ENCODE peak calls at places on chromosomes 3 and 15, in seven cellular contexts. L is kidney, F is brain microvascular endothelial cell, T is A549, O is HFFc6, P is psoas muscle, S is endothelial cell. Z is an unnamed sample.

GRCh38 chr15:84654689-84655453 is 788 bp upstream of the WDR73 start:
- DNase-seq in S (peak; percentile 71), O (peak; percentile 69), L (peak; percentile 89), P (peak; percentile 89), F (peak; percentile 73), T (peak; percentile 88), Z (peak; percentile 89)

GRCh38 chr3:66035763-66036477 is 2.8 kb downstream of the MAGI1 start:
- DNase-seq in T (no peak), S (no peak), L (no peak), P (no peak), O (no peak), F (no peak), Z (no peak)

GRCh38 chr3:81758275-81758674 is 3.2 kb downstream of the GBE1 start:
- DNase-seq in O (peak; percentile 61), F (peak; percentile 51), S (no peak), P (no peak), T (no peak), L (no peak), Z (no peak)

GRCh38 chr3:98875535-98875934 is 26.0 kb downstream of the DCBLD2 start:
- DNase-seq in L (no peak), S (no peak), F (no peak), O (no peak), P (no peak), T (no peak), Z (no peak)

GRCh38 chr3:156518726-156519125 is 36.2 kb downstream of the SSR3 start:
- DNase-seq in O (no peak), P (no peak), L (no peak), F (no peak), T (no peak), S (no peak), Z (no peak)

GRCh38 chr3:54374214-54374855 is 252.0 kb downstream of the CACNA2D3 start:
- DNase-seq in F (no peak), S (peak; percentile 39), O (no peak), L (no peak), T (peak; percentile 10), P (no peak), Z (peak; percentile 27)

GRCh38 chr15:47473857-47474256 is 243.4 kb upstream of the SEMA6D start:
- DNase-seq in T (no peak), P (peak; percentile 68), L (peak; percentile 33), F (no peak), S (no peak), O (no peak), Z (no peak)

GRCh38 chr3:52087728-52088127 is 31.4 kb upstream of the DUSP7 start:
- DNase-seq in T (no peak), O (no peak), F (no peak), S (no peak), P (peak; percentile 38), L (peak; percentile 46), Z (no peak)

GRCh38 chr15:98649621-98649995 is 1.3 kb downstream of the IGF1R start:
- DNase-seq in P (peak; percentile 83), O (no peak), F (no peak), T (no peak), S (peak; percentile 38), L (peak; percentile 81), Z (peak; percentile 61)

GRCh38 chr3:39207361-39208192 is 15.2 kb upstream of the XIRP1 start:
- DNase-seq in P (no peak), S (no peak), L (no peak), O (no peak), F (no peak), T (no peak), Z (no peak)

GRCh38 chr3:169668957-169669681 is 5.6 kb upstream of the MECOM start:
- DNase-seq in O (peak; percentile 14), F (peak; percentile 38), S (peak; percentile 88), L (peak; percentile 93), T (peak; percentile 59), P (peak; percentile 82), Z (peak; percentile 66)

GRCh38 chr3:186807231-186807630 is 949 bp upstream of the RFC4 start:
- DNase-seq in L (no peak), F (no peak), T (no peak), P (no peak), S (no peak), O (no peak), Z (peak; percentile 41)

GRCh38 chr3:52792413-52792812 is 2.2 kb upstream of the ITIH3 start:
- DNase-seq in L (no peak), S (peak; percentile 27), F (no peak), P (no peak), T (no peak), O (no peak), Z (no peak)

GRCh38 chr3:159892171-159892791 is 96.4 kb upstream of the IL12A start:
- DNase-seq in S (no peak), L (no peak), T (no peak), O (no peak), P (peak; percentile 57), F (no peak), Z (no peak)

GRCh38 chr3:46579756-46580286 is 13.7 kb upstream of the LRRC2 start:
- DNase-seq in P (no peak), S (no peak), F (no peak), O (no peak), T (no peak), L (no peak), Z (no peak)

GRCh38 chr15:49155110-49155833 is at the start of gene COPS2:
- DNase-seq in L (peak; percentile 96), O (peak; percentile 99), F (peak; percentile 99), T (peak; percentile 96), P (peak; percentile 95), S (peak; percentile 87), Z (peak; percentile 97)
- TF ChIP-seq CTCF in L (peak; percentile 1), O (no peak), F (no peak), T (no peak), P (no peak), S (no peak), Z (no peak)

GRCh38 chr3:44805960-44806359 is 44.4 kb downstream of the KIF15 start:
- DNase-seq in O (no peak), P (no peak), S (no peak), L (no peak), T (no peak), F (no peak), Z (no peak)
- TF ChIP-seq CTCF in O (peak; percentile 27), P (no peak), S (no peak), L (no peak), T (no peak), F (no peak), Z (no peak)

GRCh38 chr15:63145426-63145825 is 11.9 kb downstream of the RPS27L start:
- DNase-seq in S (no peak), L (no peak), F (no peak), O (no peak), P (no peak), T (no peak), Z (no peak)

GRCh38 chr15:63151665-63152064 is 5.6 kb downstream of the RPS27L start:
- DNase-seq in T (no peak), L (no peak), F (no peak), S (no peak), O (no peak), P (no peak), Z (no peak)

GRCh38 chr15:63140936-63141335 is 16.3 kb downstream of the RPS27L start:
- DNase-seq in S (no peak), P (no peak), O (no peak), F (no peak), T (no peak), L (no peak), Z (no peak)

GRCh38 chr15:63146684-63147083 is 10.6 kb downstream of the RPS27L start:
- DNase-seq in S (no peak), T (peak; percentile 41), L (no peak), F (peak; percentile 23), O (no peak), P (no peak), Z (no peak)
- TF ChIP-seq CTCF in S (no peak), T (peak; percentile 34), L (no peak), F (peak; percentile 22), O (peak; percentile 28), P (no peak), Z (no peak)

GRCh38 chr3:14405886-14406238 is 3.5 kb downstream of the SLC6A6 start:
- DNase-seq in L (no peak), F (no peak), S (no peak), P (no peak), O (no peak), T (peak; percentile 49), Z (no peak)
- TF ChIP-seq CTCF in L (peak; percentile 7), F (no peak), S (no peak), P (no peak), O (peak; percentile 8), T (peak; percentile 25), Z (no peak)

DNA sequence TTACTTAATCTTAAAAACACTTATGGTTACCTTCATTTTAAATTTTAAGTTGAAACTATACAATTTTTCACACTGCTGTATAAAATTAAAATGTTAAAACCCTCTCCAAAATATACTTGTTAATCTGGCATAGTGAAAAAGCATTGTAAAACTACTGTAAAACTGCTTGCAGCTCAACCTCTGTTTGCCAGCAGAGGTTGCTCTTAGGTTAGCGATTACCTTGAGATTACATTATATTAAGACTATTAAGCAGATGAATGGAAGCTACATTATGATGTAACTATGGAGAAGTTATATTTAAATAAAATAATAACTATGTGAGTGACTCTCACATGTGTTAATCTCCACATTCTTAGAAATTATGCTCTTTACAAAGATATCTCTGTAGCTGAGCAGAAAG is 143.6 kb upstream of the SLITRK3 start:
- DNase-seq in S (no peak), O (no peak), F (peak; percentile 23), P (no peak), L (no peak), T (peak; percentile 36), Z (no peak)
- TF ChIP-seq CTCF in S (no peak), O (no peak), F (peak; percentile 64), P (peak; percentile 7), L (no peak), T (peak; percentile 50), Z (no peak)

DNA sequence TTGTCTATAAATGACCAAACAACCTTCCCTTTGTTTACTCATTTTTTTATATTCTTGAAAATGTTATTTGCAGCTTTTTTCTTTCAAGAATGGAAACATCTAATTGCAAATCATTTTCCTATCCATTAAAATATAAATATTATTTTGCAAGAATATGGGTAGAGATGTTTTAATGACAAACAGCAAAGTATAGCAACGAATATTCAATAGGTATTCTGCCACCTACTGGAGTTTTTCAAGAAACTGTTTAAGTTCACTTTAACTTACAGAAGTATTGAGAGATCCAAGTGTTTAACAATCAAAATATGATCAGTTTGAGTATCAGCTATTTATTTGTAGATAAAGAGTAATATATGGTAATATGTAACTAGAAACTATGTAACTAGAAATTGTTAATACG is 6.9 kb upstream of the EOGT start:
- DNase-seq in S (no peak), F (no peak), T (no peak), L (no peak), O (no peak), P (no peak), Z (no peak)
- TF ChIP-seq CTCF in S (peak; percentile 13), F (peak; percentile 14), T (peak; percentile 37), L (no peak), O (peak; percentile 73), P (no peak), Z (peak; percentile 39)